ENCODE peak calls at places on chromosome 19, in five cellular contexts. J, K, X, Z and O are unnamed samples.

GRCh38 chr19:46674416-46675178 is 13.6 kb upstream of the DACT3 start:
- DNase-seq in X (no peak), J (peak; percentile 7), K (no peak), Z (no peak), O (peak; percentile 77)

GRCh38 chr19:2770055-2771013 is 12.7 kb downstream of the SGTA start:
- DNase-seq in Z (no peak), X (no peak), K (no peak), J (no peak), O (no peak)

GRCh38 chr19:15249560-15249874 is 17.3 kb upstream of the EPHX3 start:
- DNase-seq in K (no peak), X (no peak), J (no peak), Z (no peak), O (no peak)

GRCh38 chr19:7456964-7457541 is 31.8 kb downstream of the PEX11G start:
- DNase-seq in X (no peak), Z (no peak), J (no peak), K (no peak), O (no peak)

GRCh38 chr19:51000981-51001380 is 423 bp downstream of the KLK8 start:
- DNase-seq in X (no peak), K (no peak), Z (no peak), J (no peak), O (no peak)

GRCh38 chr19:47110521-47111080 is 3.0 kb downstream of the ZC3H4 start:
- DNase-seq in J (peak; percentile 59), X (no peak), Z (no peak), K (peak; percentile 61), O (no peak)

GRCh38 chr19:50415661-50416033 is 3.1 kb upstream of the SPIB start:
- DNase-seq in Z (no peak), X (no peak), J (no peak), K (no peak), O (no peak)

GRCh38 chr19:47618771-47619170 is 9.8 kb downstream of the BICRA start:
- DNase-seq in Z (no peak), J (no peak), K (no peak), X (no peak), O (no peak)

GRCh38 chr19:41415154-41415571 is 12.0 kb downstream of the B3GNT8 start:
- DNase-seq in X (no peak), K (no peak), Z (no peak), J (no peak), O (no peak)

GRCh38 chr19:6521718-6522646 is 8.8 kb upstream of the TNFSF9 start:
- DNase-seq in J (no peak), Z (no peak), K (peak; percentile 35), X (no peak), O (no peak)

GRCh38 chr19:39078436-39079200 is 5.5 kb upstream of the ACP7 start:
- DNase-seq in J (no peak), K (no peak), X (no peak), Z (peak; percentile 85), O (no peak)

GRCh38 chr19:4099054-4099764 is 24.7 kb downstream of the MAP2K2 start:
- DNase-seq in J (no peak), Z (no peak), X (no peak), K (no peak), O (no peak)

GRCh38 chr19:51808333-51808986 is 13.5 kb downstream of the FPR3 start:
- DNase-seq in K (no peak), J (no peak), Z (no peak), X (no peak), O (no peak)

GRCh38 chr19:53328967-53329366 is 4.6 kb upstream of the ZNF845 start:
- DNase-seq in Z (no peak), J (no peak), K (no peak), X (peak; percentile 73), O (no peak)

GRCh38 chr19:38842439-38843174 is 7.2 kb downstream of the HNRNPL start:
- DNase-seq in J (no peak), K (peak; percentile 43), X (no peak), Z (no peak), O (no peak)

GRCh38 chr19:21109116-21109515 is 27.1 kb downstream of the ZNF714 start:
- DNase-seq in K (no peak), J (no peak), Z (peak; percentile 34), X (no peak), O (no peak)

GRCh38 chr19:10892256-10892655 is 20.9 kb downstream of the CARM1 start:
- DNase-seq in Z (no peak), K (no peak), J (no peak), X (no peak), O (no peak)

GRCh38 chr19:53864308-53864836 is 3.3 kb upstream of the MYADM start:
- DNase-seq in J (no peak), K (no peak), Z (no peak), X (no peak), O (peak; percentile 83)

GRCh38 chr19:8069116-8069973 is 16.8 kb downstream of the CCL25 start:
- DNase-seq in J (no peak), Z (no peak), K (no peak), X (no peak), O (peak; percentile 31)

GRCh38 chr19:51354742-51355148 is 11.4 kb downstream of the ETFB start:
- DNase-seq in J (no peak), X (no peak), Z (peak; percentile 46), K (no peak), O (peak; percentile 91)

GRCh38 chr19:9839415-9839814 is 4.3 kb downstream of the PIN1 start:
- DNase-seq in Z (no peak), J (no peak), K (no peak), X (no peak), O (no peak)

GRCh38 chr19:44961821-44962220 is 6.6 kb downstream of the CLPTM1 start:
- DNase-seq in X (no peak), K (no peak), J (no peak), Z (no peak), O (no peak)

GRCh38 chr19:54456423-54457373 is 6.9 kb downstream of the LENG9 start:
- DNase-seq in K (no peak), X (no peak), J (no peak), Z (no peak), O (no peak)

GRCh38 chr19:43651758-43652545 is 12.3 kb upstream of the CADM4 start:
- DNase-seq in Z (peak; percentile 77), K (peak; percentile 34), J (peak; percentile 61), X (no peak), O (peak; percentile 79)

GRCh38 chr19:6674868-6675305 is 4.9 kb upstream of the TNFSF14 start:
- DNase-seq in K (peak; percentile 88), Z (peak; percentile 43), J (no peak), X (peak; percentile 73), O (no peak)

GRCh38 chr19:5925830-5926459 is 11.9 kb downstream of the CAPS start:
- DNase-seq in J (no peak), X (no peak), K (no peak), Z (no peak), O (no peak)

GRCh38 chr19:17209126-17210036 is 5.8 kb upstream of the USE1 start:
- DNase-seq in K (peak; percentile 44), X (no peak), Z (peak; percentile 30), J (no peak), O (peak; percentile 83)

GRCh38 chr19:39916236-39916635 is 18.2 kb downstream of the FCGBP start:
- DNase-seq in X (peak; percentile 40), J (no peak), Z (no peak), K (no peak), O (no peak)

GRCh38 chr19:4523306-4524110 is 5.2 kb upstream of the PLIN4 start:
- DNase-seq in X (no peak), K (peak; percentile 36), J (no peak), Z (peak; percentile 29), O (peak; percentile 53)

GRCh38 chr19:29121684-29122083 is 91.3 kb downstream of the UQCRFS1 start:
- DNase-seq in Z (no peak), J (no peak), K (no peak), X (peak; percentile 65), O (no peak)

GRCh38 chr19:50498219-50499056 is 12.6 kb downstream of the JOSD2 start:
- DNase-seq in Z (no peak), J (no peak), K (no peak), X (no peak), O (no peak)

GRCh38 chr19:51602189-51602854 is 27.9 kb downstream of the SIGLEC5 start:
- DNase-seq in Z (no peak), K (no peak), X (no peak), J (no peak), O (no peak)

GRCh38 chr19:28493881-28494280 is 719.1 kb downstream of the UQCRFS1 start:
- DNase-seq in X (no peak), K (no peak), Z (no peak), J (no peak), O (no peak)

GRCh38 chr19:19324059-19324755 is 3.6 kb downstream of the MAU2 start:
- DNase-seq in K (no peak), J (no peak), Z (no peak), X (no peak), O (no peak)

GRCh38 chr19:35292986-35293732 is 1.2 kb downstream of the MAG start:
- DNase-seq in Z (no peak), K (no peak), J (no peak), X (no peak), O (no peak)

GRCh38 chr19:47761566-47761965 is 16.2 kb downstream of the NOP53 start:
- DNase-seq in J (no peak), Z (no peak), K (no peak), X (no peak), O (no peak)

GRCh38 chr19:30718728-30719127 is 346.5 kb downstream of the ZNF536 start:
- DNase-seq in K (no peak), X (no peak), Z (no peak), J (no peak), O (no peak)